ENCODE peak calls at places on chromosomes 6 and 20, in nine cellular contexts. E is small intestine; V is lower lobe of right lung; C is cardiac fibroblast; Z is EL; O is natural killer cell treated with Interleukin-12 subunit alpha and Interleukin-12 subunit beta and Interleukin-15 and Interleukin-18, amount 100 ng/mL, for 72 hours; R is NCI-H748 treated with DMSO at 0.1 percent for 48 hours; Y is B cell; K is left ventricle myocardium inferior. L is an unnamed sample.

GRCh38 chr6:12163149-12163548 is 127.0 kb upstream of the EDN1 start:
- DNase-seq in E (peak), V (no peak), C (no peak), Z (no peak), O (peak), R (no peak), Y (peak), K (no peak), L (peak)

GRCh38 chr6:112180095-112180820 is 74.1 kb downstream of the LAMA4 start:
- DNase-seq in E (peak), V (no peak), C (peak), Z (peak), O (peak), R (peak), Y (peak), K (no peak), L (peak)

GRCh38 chr20:8855315-8855714 is 213.6 kb upstream of the PLCB4 start:
- DNase-seq in E (no peak), V (no peak), C (peak), Z (peak), O (no peak), R (no peak), Y (no peak), K (peak), L (no peak)

GRCh38 chr6:70222350-70222749 is 80.5 kb downstream of the COL9A1 start:
- DNase-seq in E (no peak), V (no peak), C (no peak), Z (no peak), O (no peak), R (peak), Y (no peak), K (no peak), L (no peak)

GRCh38 chr20:38143646-38144554 is 21.2 kb downstream of the TGM2 start:
- DNase-seq in E (peak), V (no peak), C (peak), Z (peak), O (no peak), R (no peak), Y (no peak), K (no peak), L (no peak)

GRCh38 chr20:23049201-23049932 is at the start of gene THBD:
- DNase-seq in E (peak), V (peak), C (peak), Z (peak), O (no peak), R (peak), Y (no peak), K (peak), L (no peak)

GRCh38 chr6:71852951-71853350 is 33.4 kb upstream of the RIMS1 start:
- DNase-seq in E (no peak), V (peak), C (no peak), Z (no peak), O (no peak), R (no peak), Y (no peak), K (no peak), L (no peak)

GRCh38 chr6:2961971-2962370 is 9.4 kb downstream of the SERPINB6 start:
- DNase-seq in E (peak), V (peak), C (no peak), Z (no peak), O (no peak), R (no peak), Y (no peak), K (no peak), L (no peak)

GRCh38 chr6:70985151-70985550 is 28.3 kb upstream of the B3GAT2 start:
- DNase-seq in E (no peak), V (no peak), C (no peak), Z (no peak), O (no peak), R (no peak), Y (peak), K (no peak), L (no peak)

GRCh38 chr20:23079926-23080325 is 6.2 kb downstream of the CD93 start:
- DNase-seq in E (no peak), V (no peak), C (no peak), Z (no peak), O (no peak), R (no peak), Y (no peak), K (no peak), L (no peak)

GRCh38 chr6:31829633-31830492 is 2.3 kb downstream of the HSPA1B start:
- DNase-seq in E (peak), V (peak), C (peak), Z (peak), O (no peak), R (peak), Y (peak), K (no peak), L (no peak)

GRCh38 chr20:31842471-31843157 is 2.8 kb downstream of the FOXS1 start:
- DNase-seq in E (no peak), V (no peak), C (peak), Z (peak), O (no peak), R (no peak), Y (no peak), K (peak), L (no peak)

GRCh38 chr6:42988486-42989020 is 4.2 kb downstream of the PPP2R5D start:
- DNase-seq in E (no peak), V (no peak), C (peak), Z (no peak), O (no peak), R (no peak), Y (no peak), K (no peak), L (no peak)

GRCh38 chr6:85576479-85576878 is 17.2 kb downstream of the SNX14 start:
- DNase-seq in E (no peak), V (no peak), C (peak), Z (no peak), O (no peak), R (no peak), Y (no peak), K (no peak), L (no peak)

GRCh38 chr6:126087456-126087855 is 101.1 kb downstream of the TRMT11 start:
- DNase-seq in E (no peak), V (no peak), C (no peak), Z (no peak), O (no peak), R (no peak), Y (no peak), K (no peak), L (no peak)

GRCh38 chr20:8209061-8209460 is 77.0 kb downstream of the PLCB1 start:
- DNase-seq in E (no peak), V (no peak), C (peak), Z (peak), O (no peak), R (no peak), Y (no peak), K (no peak), L (no peak)

GRCh38 chr6:26331809-26332226 is 33.2 kb upstream of the BTN3A2 start:
- DNase-seq in E (no peak), V (no peak), C (no peak), Z (peak), O (no peak), R (no peak), Y (peak), K (no peak), L (peak)

GRCh38 chr20:11790047-11790446 is 127.6 kb upstream of the BTBD3 start:
- DNase-seq in E (no peak), V (no peak), C (no peak), Z (no peak), O (no peak), R (no peak), Y (no peak), K (no peak), L (no peak)

GRCh38 chr6:9914951-9915350 is 499.9 kb downstream of the TFAP2A start:
- DNase-seq in E (no peak), V (no peak), C (no peak), Z (no peak), O (no peak), R (no peak), Y (no peak), K (no peak), L (no peak)

GRCh38 chr6:134000443-134000842 is 47.4 kb downstream of the TBPL1 start:
- DNase-seq in E (no peak), V (no peak), C (no peak), Z (no peak), O (no peak), R (no peak), Y (no peak), K (no peak), L (no peak)

GRCh38 chr20:846894-847278 is 13.4 kb downstream of the FAM110A start:
- DNase-seq in E (no peak), V (peak), C (no peak), Z (no peak), O (no peak), R (no peak), Y (peak), K (no peak), L (peak)

GRCh38 chr6:147108256-147108910 is 95.8 kb upstream of the STXBP5 start:
- DNase-seq in E (no peak), V (no peak), C (no peak), Z (no peak), O (no peak), R (peak), Y (no peak), K (no peak), L (no peak)

GRCh38 chr6:19759117-19759880 is 77.9 kb upstream of the ID4 start:
- DNase-seq in E (no peak), V (no peak), C (peak), Z (peak), O (no peak), R (no peak), Y (no peak), K (no peak), L (no peak)

GRCh38 chr20:8967641-8968245 is 101.1 kb upstream of the PLCB4 start:
- DNase-seq in E (no peak), V (no peak), C (no peak), Z (peak), O (no peak), R (no peak), Y (no peak), K (no peak), L (no peak)

GRCh38 chr20:44038681-44039123 is 124.0 kb downstream of the TOX2 start:
- DNase-seq in E (no peak), V (no peak), C (no peak), Z (no peak), O (no peak), R (no peak), Y (no peak), K (no peak), L (no peak)

GRCh38 chr20:56798634-56799033 is 169.5 kb downstream of the TFAP2C start:
- DNase-seq in E (no peak), V (no peak), C (no peak), Z (no peak), O (no peak), R (no peak), Y (no peak), K (no peak), L (no peak)

GRCh38 chr6:25635886-25636317 is 16.1 kb upstream of the SCGN start:
- DNase-seq in E (peak), V (no peak), C (no peak), Z (no peak), O (no peak), R (peak), Y (no peak), K (no peak), L (no peak)

GRCh38 chr6:30565772-30566171 is 5.5 kb upstream of the ABCF1 start:
- DNase-seq in E (no peak), V (no peak), C (peak), Z (no peak), O (no peak), R (no peak), Y (no peak), K (no peak), L (no peak)

GRCh38 chr20:17343631-17344447 is 117.0 kb downstream of the PCSK2 start:
- DNase-seq in E (no peak), V (no peak), C (no peak), Z (no peak), O (no peak), R (no peak), Y (no peak), K (no peak), L (no peak)

GRCh38 chr6:115891111-115891669 is 169.5 kb downstream of the FRK start:
- DNase-seq in E (no peak), V (no peak), C (no peak), Z (peak), O (no peak), R (no peak), Y (no peak), K (no peak), L (no peak)

GRCh38 chr6:42520786-42521607 is 42.8 kb upstream of the UBR2 start:
- DNase-seq in E (no peak), V (no peak), C (no peak), Z (peak), O (no peak), R (no peak), Y (peak), K (no peak), L (peak)

GRCh38 chr20:44664127-44664526 is 12.6 kb upstream of the ADA start:
- DNase-seq in E (no peak), V (no peak), C (no peak), Z (no peak), O (no peak), R (no peak), Y (no peak), K (no peak), L (no peak)

GRCh38 chr6:22108199-22108598 is 188.6 kb downstream of the PRL start:
- DNase-seq in E (no peak), V (no peak), C (no peak), Z (no peak), O (no peak), R (no peak), Y (no peak), K (peak), L (no peak)

GRCh38 chr6:84568971-84569370 is 195.4 kb downstream of the TBX18 start:
- DNase-seq in E (no peak), V (no peak), C (peak), Z (peak), O (no peak), R (no peak), Y (no peak), K (no peak), L (no peak)

GRCh38 chr6:141261016-141261671 is 871.6 kb upstream of the GJE1 start:
- DNase-seq in E (peak), V (no peak), C (no peak), Z (no peak), O (no peak), R (no peak), Y (no peak), K (peak), L (no peak)

GRCh38 chr6:160110724-160111123 is 10.9 kb upstream of the SLC22A1 start:
- DNase-seq in E (no peak), V (no peak), C (no peak), Z (peak), O (no peak), R (no peak), Y (no peak), K (no peak), L (no peak)

GRCh38 chr6:43740321-43740960 is 29.6 kb upstream of the VEGFA start:
- DNase-seq in E (no peak), V (no peak), C (no peak), Z (no peak), O (no peak), R (no peak), Y (no peak), K (no peak), L (no peak)

GRCh38 chr6:27188885-27189418 is 58.5 kb upstream of the PRSS16 start:
- DNase-seq in E (peak), V (peak), C (peak), Z (peak), O (peak), R (peak), Y (peak), K (peak), L (peak)

GRCh38 chr6:155033021-155033801 is 38.1 kb downstream of the TIAM2 start:
- DNase-seq in E (no peak), V (no peak), C (no peak), Z (no peak), O (no peak), R (no peak), Y (no peak), K (no peak), L (no peak)

L was measured in activated naive CD8-positive, alpha-beta T cell treated with anti-CD3 and anti-CD28 coated beads, Interleukin-2, amount 50 U/mL, for 24 hours.